ENCODE peak calls at places on chromosomes 3 and 15, in seven cellular contexts. K is WTC11; X is ovary; A is adrenal gland; O is AG04449; Z is CD4-positive, alpha-beta T cell; B is endodermal cell. F is an unnamed sample.

GRCh38 chr3:104907507-104907906 is 459.2 kb upstream of the ALCAM start:
- DNase-seq in X (no peak), B (no peak), O (peak), K (no peak), Z (no peak), A (no peak), F (no peak)

GRCh38 chr15:71409541-71409940 is 294.3 kb downstream of the THSD4 start:
- DNase-seq in O (no peak), K (no peak), Z (no peak), B (no peak), X (no peak), A (no peak), F (no peak)

GRCh38 chr3:31503456-31503855 is 29.3 kb upstream of the STT3B start:
- DNase-seq in O (no peak), K (no peak), A (no peak), B (peak), Z (no peak), X (no peak), F (no peak)

GRCh38 chr3:153038779-153039178 is 123.2 kb upstream of the RAP2B start:
- DNase-seq in O (no peak), Z (no peak), B (no peak), K (no peak), X (no peak), A (no peak), F (no peak)

GRCh38 chr3:107522510-107523360 is at the start of gene BBX:
- DNase-seq in O (peak), X (peak), A (peak), Z (peak), B (peak), K (peak), F (peak)

GRCh38 chr3:101954946-101955345 is 105.6 kb downstream of the NFKBIZ start:
- DNase-seq in K (no peak), B (no peak), Z (no peak), X (no peak), O (no peak), A (no peak), F (no peak)

GRCh38 chr3:83849331-83849730 is 1109.5 kb upstream of the CADM2 start:
- DNase-seq in Z (no peak), O (no peak), B (no peak), K (no peak), A (no peak), X (no peak), F (no peak)

GRCh38 chr3:192848371-192849233 is 69.1 kb downstream of the MB21D2 start:
- DNase-seq in O (no peak), K (no peak), X (no peak), A (no peak), Z (no peak), B (no peak), F (no peak)

GRCh38 chr3:116579843-116580242 is 129.7 kb upstream of the TUSC7 start:
- DNase-seq in A (no peak), Z (no peak), B (peak), X (no peak), O (no peak), K (peak), F (peak)

GRCh38 chr3:73669268-73669667 is 44.5 kb upstream of the PDZRN3 start:
- DNase-seq in X (no peak), A (no peak), K (no peak), B (no peak), Z (no peak), O (no peak), F (no peak)

GRCh38 chr3:55485208-55485791 is 1.8 kb downstream of the WNT5A start:
- DNase-seq in O (no peak), K (peak), B (peak), A (peak), Z (no peak), X (peak), F (peak)

GRCh38 chr3:111484666-111485065 is 57.3 kb upstream of the CD96 start:
- DNase-seq in A (no peak), B (no peak), K (no peak), Z (no peak), X (no peak), O (peak), F (no peak)

GRCh38 chr15:66269326-66270090 is 16.0 kb upstream of the MEGF11 start:
- DNase-seq in Z (no peak), X (no peak), A (peak), B (peak), K (no peak), O (no peak), F (no peak)

GRCh38 chr15:101470548-101471239 is 18.8 kb downstream of the PCSK6 start:
- DNase-seq in Z (no peak), K (no peak), X (no peak), A (no peak), B (peak), O (no peak), F (no peak)

GRCh38 chr15:99433757-99434211 is 132.0 kb upstream of the MEF2A start:
- DNase-seq in K (no peak), O (no peak), Z (no peak), A (no peak), B (no peak), X (no peak), F (no peak)

GRCh38 chr3:58962816-58963215 is 87.0 kb downstream of the CFAP20DC start:
- DNase-seq in B (no peak), O (peak), Z (no peak), K (no peak), A (no peak), X (no peak), F (no peak)

GRCh38 chr3:8201886-8202285 is 299.7 kb upstream of the LMCD1 start:
- DNase-seq in A (no peak), Z (no peak), K (no peak), B (no peak), X (no peak), O (no peak), F (no peak)

GRCh38 chr3:4425707-4426106 is 41.4 kb downstream of the SUMF1 start:
- DNase-seq in A (no peak), K (no peak), Z (no peak), X (no peak), B (no peak), O (no peak), F (no peak)

GRCh38 chr15:40815042-40815678 is 7.9 kb upstream of the DNAJC17 start:
- DNase-seq in K (no peak), B (no peak), O (no peak), A (peak), X (no peak), Z (no peak), F (no peak)

GRCh38 chr3:56754753-56755365 is 46.9 kb downstream of the ARHGEF3 start:
- DNase-seq in X (peak), K (no peak), O (no peak), A (peak), Z (peak), B (no peak), F (no peak)

GRCh38 chr3:178174201-178174880 is 361.9 kb upstream of the KCNMB2 start:
- DNase-seq in X (no peak), Z (no peak), K (no peak), O (no peak), B (no peak), A (no peak), F (no peak)

GRCh38 chr3:99627062-99627826 is 11.2 kb upstream of the COL8A1 start:
- DNase-seq in B (no peak), K (no peak), O (no peak), Z (no peak), X (no peak), A (no peak), F (no peak)

GRCh38 chr15:81304226-81304625 is 19.7 kb downstream of the STARD5 start:
- DNase-seq in X (no peak), O (peak), A (no peak), B (no peak), K (no peak), Z (no peak), F (no peak)

GRCh38 chr15:70777156-70777926 is 14.0 kb upstream of the UACA start:
- DNase-seq in K (no peak), X (no peak), Z (no peak), A (no peak), B (no peak), O (no peak), F (no peak)

GRCh38 chr15:23855260-23855659 is 168.2 kb upstream of the NDN start:
- DNase-seq in O (no peak), X (no peak), K (no peak), Z (no peak), B (no peak), A (no peak), F (no peak)

GRCh38 chr15:57160823-57161560 is 215.3 kb upstream of the CGNL1 start:
- DNase-seq in B (no peak), A (no peak), K (no peak), O (peak), X (no peak), Z (no peak), F (no peak)

GRCh38 chr3:168847293-168847883 is 751.7 kb upstream of the GOLIM4 start:
- DNase-seq in A (no peak), Z (no peak), B (no peak), K (no peak), O (no peak), X (no peak), F (peak)

GRCh38 chr15:37135225-37135624 is 34.9 kb upstream of the MEIS2 start:
- DNase-seq in K (no peak), X (no peak), Z (no peak), O (no peak), A (no peak), B (peak), F (no peak)

GRCh38 chr3:111072016-111072891 is 638 bp downstream of the NECTIN3 start:
- DNase-seq in Z (no peak), K (peak), O (no peak), B (no peak), A (peak), X (peak), F (peak)

GRCh38 chr3:35201221-35201620 is 438.1 kb upstream of the ARPP21 start:
- DNase-seq in K (no peak), A (no peak), X (no peak), B (no peak), Z (no peak), O (no peak), F (no peak)

GRCh38 chr15:61989698-61990097 is 70.5 kb downstream of the VPS13C start:
- DNase-seq in K (no peak), Z (no peak), O (no peak), X (no peak), A (no peak), B (no peak), F (no peak)

GRCh38 chr3:159604151-159604581 is 384.5 kb upstream of the IL12A start:
- DNase-seq in X (no peak), O (no peak), Z (no peak), B (no peak), A (no peak), K (no peak), F (no peak)

GRCh38 chr3:112561085-112561692 is 573 bp downstream of the ATG3 start:
- DNase-seq in Z (peak), K (peak), B (peak), A (peak), X (peak), O (peak), F (peak)

GRCh38 chr3:183698760-183699159 is 1.2 kb downstream of the YEATS2 start:
- DNase-seq in B (no peak), Z (no peak), A (no peak), X (no peak), O (no peak), K (no peak), F (no peak)

DNA sequence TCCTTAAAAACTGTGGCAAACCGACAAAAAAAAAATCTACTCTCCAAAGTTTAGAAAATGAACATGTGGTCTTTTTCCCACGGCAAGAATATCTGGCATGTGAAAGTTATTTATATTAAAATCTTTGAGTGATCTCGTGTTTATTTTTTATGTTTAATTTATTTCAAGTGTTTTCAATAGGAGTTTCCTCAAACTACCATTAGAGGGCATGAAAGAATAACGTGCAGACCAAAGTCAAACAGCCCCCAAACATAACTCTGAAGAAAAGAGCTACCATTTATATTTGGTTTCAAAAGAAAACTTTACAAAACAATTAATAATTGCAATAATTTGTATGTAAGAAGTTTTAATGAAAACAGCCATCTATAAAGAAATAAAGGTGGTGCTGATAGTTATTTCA is 286.3 kb downstream of the ZIC4 start:
- DNase-seq in O (no peak), B (no peak), K (no peak), A (no peak), X (no peak), Z (no peak), F (no peak)
- TF ChIP-seq CTCF in O (peak), B (peak), K (no peak), A (no peak), X (no peak), Z (no peak), F (peak)

GRCh38 chr15:52181938-52182780 is 9.0 kb downstream of the GNB5 start:
- DNase-seq in X (no peak), Z (no peak), A (no peak), K (no peak), B (no peak), O (no peak), F (no peak)
- TF ChIP-seq CTCF in X (no peak), Z (no peak), A (no peak), K (no peak), B (no peak), O (no peak), F (no peak)

DNA sequence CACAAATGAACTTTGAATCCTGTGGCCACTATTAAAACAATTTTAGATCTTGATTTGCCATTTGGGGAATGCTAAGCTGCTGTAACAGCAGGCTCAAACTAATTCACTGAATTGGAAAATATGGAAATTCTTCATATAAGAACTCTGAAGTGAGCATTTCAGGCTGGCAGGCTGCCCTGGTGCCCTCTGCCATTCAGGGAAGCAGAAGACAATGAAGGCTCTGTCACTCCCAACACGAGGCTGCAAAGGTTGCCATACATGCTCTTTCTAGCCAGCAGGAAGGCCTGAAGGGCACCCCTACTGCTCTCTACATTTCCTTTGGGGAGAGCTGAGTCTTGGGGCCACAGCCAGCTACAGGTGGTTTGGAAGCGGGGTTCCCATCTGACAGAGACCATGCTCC is 88.0 kb downstream of the GABRG3 start:
- DNase-seq in B (no peak), O (no peak), Z (no peak), A (no peak), X (no peak), K (no peak), F (no peak)
- TF ChIP-seq CTCF in B (no peak), O (no peak), Z (no peak), A (no peak), X (no peak), K (no peak), F (no peak)

GRCh38 chr3:195196266-195196665 is 74.7 kb downstream of the XXYLT1 start:
- DNase-seq in A (no peak), B (peak), X (no peak), O (no peak), K (no peak), Z (no peak), F (no peak)
- TF ChIP-seq CTCF in A (no peak), B (no peak), X (no peak), O (no peak), K (no peak), Z (no peak), F (no peak)

DNA sequence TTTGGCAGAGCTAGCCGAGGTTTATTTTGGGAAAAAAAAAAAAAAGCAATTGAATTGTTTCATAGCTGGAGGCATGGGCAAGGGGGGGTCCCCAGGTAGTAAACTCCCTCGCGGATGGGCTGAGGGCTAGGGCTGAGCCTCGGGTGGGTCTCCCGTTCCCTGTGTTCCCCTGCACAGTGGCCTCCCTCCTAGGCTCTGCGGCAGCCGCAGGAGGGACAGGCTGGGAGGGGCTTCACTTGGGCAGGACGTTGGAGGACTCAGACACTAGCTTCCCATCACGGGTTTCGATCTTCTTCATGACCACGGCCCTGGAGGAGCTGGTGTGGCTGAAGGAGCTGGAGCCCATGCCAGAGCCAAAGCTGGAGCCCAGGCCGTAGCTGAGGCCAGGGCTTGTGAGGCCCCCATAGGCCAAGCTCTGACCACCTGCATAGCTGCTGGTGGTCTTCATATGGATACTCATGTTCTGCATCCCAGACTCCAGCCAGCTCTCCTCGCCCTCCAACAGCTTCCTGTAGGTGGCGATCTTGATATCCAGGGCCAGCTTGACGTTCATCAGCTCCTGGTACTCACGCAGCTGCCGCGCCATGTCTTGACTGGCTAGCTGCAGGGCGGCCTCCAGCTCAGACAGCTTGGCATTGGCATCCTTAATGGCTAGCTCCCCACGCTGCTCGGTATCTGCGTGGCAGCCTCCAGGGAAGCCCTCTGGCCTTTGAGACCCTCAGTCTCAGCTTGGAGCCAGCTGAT is 64.0 kb upstream of the CDAN1 start:
- DNase-seq in A (no peak), B (peak), O (no peak), Z (no peak), K (peak), X (no peak), F (peak)
- TF ChIP-seq CTCF in A (no peak), B (peak), O (no peak), Z (no peak), K (no peak), X (no peak), F (no peak)